ENCODE peak calls at places on chromosomes 5 and 9, in seven cellular contexts. One of them, this sample, is unnamed.

GRCh38 chr9:33415152-33416038 is 13.0 kb upstream of the AQP7 start:
- DNase-seq in HS-5: no peak
- DNase-seq in CD4-positive, CD25-positive, alpha-beta regulatory T cell: peak
- DNase-seq in GM23248: peak
- DNase-seq in Kasumi-1: peak
- DNase-seq in hepatocyte: peak
- DNase-seq in kidney: peak
- DNase-seq in this sample: peak

GRCh38 chr5:21058290-21058689 is 1070.3 kb upstream of the CDH18 start:
- DNase-seq in GM23248: no peak
- DNase-seq in Kasumi-1: no peak
- DNase-seq in kidney: no peak
- DNase-seq in HS-5: no peak
- DNase-seq in CD4-positive, CD25-positive, alpha-beta regulatory T cell: no peak
- DNase-seq in hepatocyte: no peak
- DNase-seq in this sample: no peak

GRCh38 chr9:96137666-96138429 is 164.1 kb downstream of the HSD17B3 start:
- DNase-seq in GM23248: peak
- DNase-seq in kidney: no peak
- DNase-seq in HS-5: no peak
- DNase-seq in hepatocyte: no peak
- DNase-seq in CD4-positive, CD25-positive, alpha-beta regulatory T cell: no peak
- DNase-seq in Kasumi-1: no peak
- DNase-seq in this sample: no peak

GRCh38 chr9:93657331-93658111 is 81.1 kb downstream of the PHF2 start:
- DNase-seq in GM23248: no peak
- DNase-seq in hepatocyte: no peak
- DNase-seq in CD4-positive, CD25-positive, alpha-beta regulatory T cell: no peak
- DNase-seq in HS-5: no peak
- DNase-seq in Kasumi-1: no peak
- DNase-seq in kidney: peak
- DNase-seq in this sample: no peak

GRCh38 chr9:112443200-112443599 is 43.4 kb upstream of the KIAA1958 start:
- DNase-seq in Kasumi-1: peak
- DNase-seq in kidney: no peak
- DNase-seq in GM23248: peak
- DNase-seq in HS-5: no peak
- DNase-seq in CD4-positive, CD25-positive, alpha-beta regulatory T cell: peak
- DNase-seq in hepatocyte: no peak
- DNase-seq in this sample: peak

GRCh38 chr5:146565764-146566163 is 49.8 kb upstream of the GPR151 start:
- DNase-seq in GM23248: peak
- DNase-seq in CD4-positive, CD25-positive, alpha-beta regulatory T cell: peak
- DNase-seq in hepatocyte: peak
- DNase-seq in Kasumi-1: peak
- DNase-seq in HS-5: peak
- DNase-seq in kidney: no peak
- DNase-seq in this sample: peak

GRCh38 chr5:179284751-179285191 is 60.5 kb downstream of the ADAMTS2 start:
- DNase-seq in kidney: peak
- DNase-seq in Kasumi-1: no peak
- DNase-seq in CD4-positive, CD25-positive, alpha-beta regulatory T cell: no peak
- DNase-seq in GM23248: no peak
- DNase-seq in HS-5: no peak
- DNase-seq in hepatocyte: no peak
- DNase-seq in this sample: no peak

GRCh38 chr9:128188209-128188608 is 3.2 kb downstream of the CIZ1 start:
- DNase-seq in Kasumi-1: no peak
- DNase-seq in kidney: no peak
- DNase-seq in CD4-positive, CD25-positive, alpha-beta regulatory T cell: no peak
- DNase-seq in HS-5: no peak
- DNase-seq in hepatocyte: no peak
- DNase-seq in GM23248: no peak
- DNase-seq in this sample: no peak

GRCh38 chr9:130901498-130902203 is 5.0 kb upstream of the QRFP start:
- DNase-seq in kidney: no peak
- DNase-seq in Kasumi-1: no peak
- DNase-seq in HS-5: no peak
- DNase-seq in GM23248: peak
- DNase-seq in CD4-positive, CD25-positive, alpha-beta regulatory T cell: no peak
- DNase-seq in hepatocyte: no peak
- DNase-seq in this sample: no peak

GRCh38 chr5:74149395-74149794 is 491.1 kb downstream of the ENC1 start:
- DNase-seq in hepatocyte: no peak
- DNase-seq in HS-5: peak
- DNase-seq in GM23248: peak
- DNase-seq in CD4-positive, CD25-positive, alpha-beta regulatory T cell: no peak
- DNase-seq in Kasumi-1: peak
- DNase-seq in kidney: no peak
- DNase-seq in this sample: peak

GRCh38 chr5:138668981-138669380 is 84.2 kb upstream of the CTNNA1 start:
- DNase-seq in HS-5: no peak
- DNase-seq in Kasumi-1: no peak
- DNase-seq in GM23248: peak
- DNase-seq in kidney: no peak
- DNase-seq in hepatocyte: no peak
- DNase-seq in CD4-positive, CD25-positive, alpha-beta regulatory T cell: no peak
- DNase-seq in this sample: no peak

GRCh38 chr5:8829322-8830029 is 716.4 kb downstream of the SEMA5A start:
- DNase-seq in CD4-positive, CD25-positive, alpha-beta regulatory T cell: no peak
- DNase-seq in HS-5: peak
- DNase-seq in Kasumi-1: peak
- DNase-seq in GM23248: peak
- DNase-seq in hepatocyte: peak
- DNase-seq in kidney: no peak
- DNase-seq in this sample: no peak

GRCh38 chr5:95870105-95870672 is 47.7 kb upstream of the GLRX start:
- DNase-seq in GM23248: peak
- DNase-seq in Kasumi-1: peak
- DNase-seq in CD4-positive, CD25-positive, alpha-beta regulatory T cell: no peak
- DNase-seq in kidney: no peak
- DNase-seq in HS-5: no peak
- DNase-seq in hepatocyte: no peak
- DNase-seq in this sample: peak